ENCODE peak calls at places on chromosomes 7 and 10, in six cellular contexts. One of them, this sample, is unnamed.

GRCh38 chr10:88012627-88013026 is 149.2 kb downstream of the PTEN start:
- DNase-seq in GM12891: no peak
- DNase-seq in HepG2: no peak
- DNase-seq in K562: no peak
- DNase-seq in H1: no peak
- DNase-seq in GM12878: no peak
- DNase-seq in this sample: no peak

GRCh38 chr10:97428572-97428981 is 2.6 kb downstream of the PGAM1 start:
- DNase-seq in GM12891: no peak
- DNase-seq in HepG2: no peak
- DNase-seq in K562: no peak
- DNase-seq in H1: no peak
- DNase-seq in GM12878: no peak
- DNase-seq in this sample: no peak

GRCh38 chr7:945147-945555 is 9.3 kb downstream of the ADAP1 start:
- DNase-seq in GM12891: no peak
- DNase-seq in HepG2: no peak
- DNase-seq in K562: no peak
- DNase-seq in H1: no peak
- DNase-seq in GM12878: no peak
- DNase-seq in this sample: no peak

GRCh38 chr7:34155225-34155908 is 250.0 kb downstream of the BMPER start:
- DNase-seq in GM12891: no peak
- DNase-seq in HepG2: no peak
- DNase-seq in K562: no peak
- DNase-seq in H1: no peak
- DNase-seq in GM12878: no peak
- DNase-seq in this sample: no peak

GRCh38 chr7:26275213-26275612 is 16.4 kb upstream of the SNX10 start:
- DNase-seq in GM12891: no peak
- DNase-seq in HepG2: no peak
- DNase-seq in K562: no peak
- DNase-seq in H1: no peak
- DNase-seq in GM12878: no peak
- DNase-seq in this sample: no peak

GRCh38 chr7:149773446-149774236 is at the start of gene ZNF467:
- DNase-seq in GM12891: no peak
- DNase-seq in HepG2: no peak
- DNase-seq in K562: peak; percentile 87
- DNase-seq in H1: no peak
- DNase-seq in GM12878: no peak
- DNase-seq in this sample: no peak

GRCh38 chr10:131210181-131210580 is 101.3 kb downstream of the TCERG1L start:
- DNase-seq in GM12891: no peak
- DNase-seq in HepG2: no peak
- DNase-seq in K562: no peak
- DNase-seq in H1: peak; percentile 1
- DNase-seq in GM12878: no peak
- DNase-seq in this sample: no peak

GRCh38 chr10:38027992-38028391 is 17.5 kb downstream of the ZNF33A start:
- DNase-seq in GM12891: no peak
- DNase-seq in HepG2: no peak
- DNase-seq in K562: no peak
- DNase-seq in H1: no peak
- DNase-seq in GM12878: no peak
- DNase-seq in this sample: no peak

GRCh38 chr7:143884978-143885559 is 16.9 kb downstream of the TCAF1 start:
- DNase-seq in GM12891: peak; percentile 72
- DNase-seq in HepG2: no peak
- DNase-seq in K562: peak; percentile 86
- DNase-seq in H1: peak; percentile 88
- DNase-seq in GM12878: no peak
- DNase-seq in this sample: peak; percentile 63

DNA sequence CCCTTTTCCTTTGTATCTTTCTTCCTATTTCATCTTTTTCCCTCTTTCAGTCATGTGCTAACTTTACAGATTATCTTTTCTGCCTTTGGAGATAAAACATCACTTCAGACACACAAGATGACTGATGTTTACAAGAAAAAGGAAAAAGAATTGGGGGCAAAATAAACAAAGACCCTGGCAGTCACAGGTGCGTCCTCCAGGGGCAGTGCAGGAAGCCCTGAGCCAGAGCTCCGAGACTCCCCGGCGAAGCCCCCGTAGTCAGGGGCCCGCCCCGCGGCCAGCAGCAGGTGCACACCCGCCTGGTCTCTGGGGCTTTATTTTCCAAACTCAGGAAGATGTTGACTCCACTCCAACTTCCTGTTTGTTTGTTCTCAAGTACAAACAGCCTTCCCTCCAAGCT is 10.2 kb downstream of the STK32C start:
- DNase-seq in GM12891: no peak
- DNase-seq in HepG2: no peak
- DNase-seq in K562: no peak
- DNase-seq in H1: no peak
- DNase-seq in GM12878: no peak
- DNase-seq in this sample: no peak
- TF ChIP-seq POLR2AphosphoS5 in GM12891: no peak
- TF ChIP-seq POLR2AphosphoS5 in HepG2: no peak
- TF ChIP-seq POLR2AphosphoS5 in K562: no peak
- TF ChIP-seq POLR2AphosphoS5 in H1: no peak
- TF ChIP-seq POLR2AphosphoS5 in GM12878: no peak
- TF ChIP-seq POLR2AphosphoS5 in this sample: no peak

DNA sequence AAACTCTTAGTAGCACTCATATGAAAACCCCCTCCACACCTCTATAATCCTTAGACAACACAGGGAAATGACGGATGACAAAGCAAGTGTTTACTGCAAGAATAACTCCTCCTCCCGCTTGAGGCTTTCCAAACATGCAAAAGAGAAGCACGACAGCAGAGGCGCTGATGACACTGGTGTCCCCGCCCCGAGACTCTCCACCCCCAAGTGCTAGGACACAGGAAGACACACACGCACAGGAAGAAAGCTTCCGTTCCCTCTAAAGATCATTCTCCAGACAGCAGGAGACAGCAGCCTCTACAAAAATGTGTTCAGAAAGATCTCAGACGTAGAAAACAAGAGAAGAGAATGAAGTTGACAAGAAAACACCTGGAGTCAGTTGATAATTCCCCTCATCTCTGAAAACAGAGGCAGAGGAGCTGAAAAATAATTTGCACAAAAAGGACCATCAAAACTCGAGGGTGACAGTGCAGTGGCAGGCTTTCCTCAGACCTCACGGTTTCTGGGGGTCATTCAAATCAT is 90.2 kb downstream of the DLG5 start:
- DNase-seq in GM12891: peak; percentile 54
- DNase-seq in HepG2: no peak
- DNase-seq in K562: peak; percentile 93
- DNase-seq in H1: no peak
- DNase-seq in GM12878: peak; percentile 66
- DNase-seq in this sample: peak; percentile 41
- TF ChIP-seq POLR2A in GM12891: no peak
- TF ChIP-seq POLR2A in HepG2: no peak
- TF ChIP-seq POLR2A in K562: peak; percentile 88
- TF ChIP-seq POLR2A in H1: no peak
- TF ChIP-seq POLR2A in GM12878: peak; percentile 66
- TF ChIP-seq POLR2A in this sample: peak; percentile 63

GRCh38 chr7:28957064-28957821 is 887 bp downstream of the TRIL start:
- DNase-seq in GM12891: peak; percentile 17
- DNase-seq in HepG2: no peak
- DNase-seq in K562: no peak
- DNase-seq in H1: peak; percentile 80
- DNase-seq in GM12878: no peak
- DNase-seq in this sample: peak; percentile 18

GRCh38 chr7:28957822-28958234 is 302 bp downstream of the TRIL start:
- DNase-seq in GM12891: peak; percentile 16
- DNase-seq in HepG2: no peak
- DNase-seq in K562: no peak
- DNase-seq in H1: peak; percentile 82
- DNase-seq in GM12878: no peak
- DNase-seq in this sample: peak; percentile 7

GRCh38 chr7:28955723-28956607 is 2.2 kb downstream of the TRIL start:
- DNase-seq in GM12891: peak; percentile 18
- DNase-seq in HepG2: peak; percentile 72
- DNase-seq in K562: no peak
- DNase-seq in H1: peak; percentile 92
- DNase-seq in GM12878: no peak
- DNase-seq in this sample: peak; percentile 38

GRCh38 chr7:28955356-28955722 is 2.8 kb downstream of the TRIL start:
- DNase-seq in GM12891: no peak
- DNase-seq in HepG2: no peak
- DNase-seq in K562: no peak
- DNase-seq in H1: no peak
- DNase-seq in GM12878: no peak
- DNase-seq in this sample: no peak

GRCh38 chr7:28956608-28957063 is 1.5 kb downstream of the TRIL start:
- DNase-seq in GM12891: peak; percentile 37
- DNase-seq in HepG2: peak; percentile 48
- DNase-seq in K562: no peak
- DNase-seq in H1: peak; percentile 84
- DNase-seq in GM12878: no peak
- DNase-seq in this sample: peak; percentile 30
- TF ChIP-seq TAF1 in GM12891: no peak
- TF ChIP-seq TAF1 in HepG2: no peak
- TF ChIP-seq TAF1 in K562: no peak
- TF ChIP-seq TAF1 in H1: no peak
- TF ChIP-seq TAF1 in GM12878: no peak
- TF ChIP-seq TAF1 in this sample: no peak

GRCh38 chr7:47516985-47517590 is 64.8 kb downstream of the TNS3 start:
- DNase-seq in GM12891: no peak
- DNase-seq in HepG2: no peak
- DNase-seq in K562: no peak
- DNase-seq in H1: no peak
- DNase-seq in GM12878: no peak
- DNase-seq in this sample: no peak
- TF ChIP-seq POLR2AphosphoS5 in GM12891: no peak
- TF ChIP-seq POLR2AphosphoS5 in HepG2: no peak
- TF ChIP-seq POLR2AphosphoS5 in K562: no peak
- TF ChIP-seq POLR2AphosphoS5 in H1: no peak
- TF ChIP-seq POLR2AphosphoS5 in GM12878: no peak
- TF ChIP-seq POLR2AphosphoS5 in this sample: no peak

GRCh38 chr10:80454526-80455460 is 683 bp downstream of the TSPAN14 start:
- DNase-seq in GM12891: peak; percentile 47
- DNase-seq in HepG2: no peak
- DNase-seq in K562: peak; percentile 68
- DNase-seq in H1: peak; percentile 81
- DNase-seq in GM12878: no peak
- DNase-seq in this sample: peak; percentile 51
- TF ChIP-seq POLR2A in GM12891: no peak
- TF ChIP-seq POLR2A in HepG2: no peak
- TF ChIP-seq POLR2A in K562: no peak
- TF ChIP-seq POLR2A in H1: no peak
- TF ChIP-seq POLR2A in GM12878: no peak
- TF ChIP-seq POLR2A in this sample: no peak

GRCh38 chr7:99312316-99313203 is 13.1 kb upstream of the ARPC1A start:
- DNase-seq in GM12891: peak; percentile 47
- DNase-seq in HepG2: peak; percentile 68
- DNase-seq in K562: peak; percentile 79
- DNase-seq in H1: peak; percentile 91
- DNase-seq in GM12878: peak; percentile 35
- DNase-seq in this sample: no peak

GRCh38 chr7:99311702-99312101 is 14.0 kb upstream of the ARPC1A start:
- DNase-seq in GM12891: no peak
- DNase-seq in HepG2: no peak
- DNase-seq in K562: no peak
- DNase-seq in H1: no peak
- DNase-seq in GM12878: no peak
- DNase-seq in this sample: no peak

GRCh38 chr7:99310004-99310403 is 15.7 kb upstream of the ARPC1A start:
- DNase-seq in GM12891: no peak
- DNase-seq in HepG2: no peak
- DNase-seq in K562: no peak
- DNase-seq in H1: no peak
- DNase-seq in GM12878: no peak
- DNase-seq in this sample: no peak

GRCh38 chr7:99313204-99313573 is 12.5 kb upstream of the ARPC1A start:
- DNase-seq in GM12891: no peak
- DNase-seq in HepG2: no peak
- DNase-seq in K562: no peak
- DNase-seq in H1: no peak
- DNase-seq in GM12878: no peak
- DNase-seq in this sample: no peak

GRCh38 chr7:99314504-99314903 is 11.2 kb upstream of the ARPC1A start:
- DNase-seq in GM12891: peak; percentile 30
- DNase-seq in HepG2: no peak
- DNase-seq in K562: no peak
- DNase-seq in H1: no peak
- DNase-seq in GM12878: peak; percentile 15
- DNase-seq in this sample: no peak
- TF ChIP-seq TAF1 in GM12891: no peak
- TF ChIP-seq TAF1 in HepG2: no peak
- TF ChIP-seq TAF1 in K562: no peak
- TF ChIP-seq TAF1 in H1: no peak
- TF ChIP-seq TAF1 in GM12878: no peak
- TF ChIP-seq TAF1 in this sample: no peak

GRCh38 chr7:155889636-155890508 is 77.6 kb upstream of the SHH start:
- DNase-seq in GM12891: no peak
- DNase-seq in HepG2: no peak
- DNase-seq in K562: no peak
- DNase-seq in H1: no peak
- DNase-seq in GM12878: no peak
- DNase-seq in this sample: no peak
- TF ChIP-seq POLR2AphosphoS5 in GM12891: no peak
- TF ChIP-seq POLR2AphosphoS5 in HepG2: no peak
- TF ChIP-seq POLR2AphosphoS5 in K562: no peak
- TF ChIP-seq POLR2AphosphoS5 in H1: no peak
- TF ChIP-seq POLR2AphosphoS5 in GM12878: no peak
- TF ChIP-seq POLR2AphosphoS5 in this sample: no peak

This sample was measured in GM12892.